ENCODE peak calls at places on chromosomes 5 and 9, in four cellular contexts. A, N, L and B are unnamed samples.

GRCh38 chr9:34256987-34257585 is 72.0 kb downstream of the KIF24 start:
- DNase-seq in A (no peak), N (no peak), L (no peak), B (no peak)

GRCh38 chr5:158951951-158952545 is 147.7 kb downstream of the EBF1 start:
- DNase-seq in A (no peak), N (no peak), L (no peak), B (no peak)

GRCh38 chr5:147098233-147098790 is 136.5 kb upstream of the STK32A start:
- DNase-seq in A (no peak), N (peak), L (peak), B (no peak)

GRCh38 chr5:140926211-140926902 is at the start of gene PCDHAC1:
- DNase-seq in A (peak), N (peak), L (peak), B (peak)

GRCh38 chr9:121604242-121604641 is 47.2 kb upstream of the DAB2IP start:
- DNase-seq in A (peak), N (peak), L (no peak), B (no peak)

GRCh38 chr5:102903074-102903871 is 148.2 kb downstream of the PAM start:
- DNase-seq in A (no peak), N (no peak), L (no peak), B (no peak)

GRCh38 chr9:129323376-129323998 is 145.4 kb upstream of the IER5L start:
- DNase-seq in A (no peak), N (no peak), L (no peak), B (no peak)

GRCh38 chr9:4167040-4167671 is 132.7 kb downstream of the GLIS3 start:
- DNase-seq in A (no peak), N (no peak), L (peak), B (no peak)

GRCh38 chr9:764105-764524 is 77.4 kb upstream of the DMRT1 start:
- DNase-seq in A (peak), N (peak), L (peak), B (peak)

GRCh38 chr5:138793481-138794010 is 40.3 kb downstream of the CTNNA1 start:
- DNase-seq in A (no peak), N (no peak), L (no peak), B (no peak)

GRCh38 chr5:109394806-109395205 is 15.0 kb downstream of the PJA2 start:
- DNase-seq in A (no peak), N (no peak), L (no peak), B (no peak)

GRCh38 chr9:14383296-14383695 is 69.4 kb upstream of the NFIB start:
- DNase-seq in A (no peak), N (no peak), L (peak), B (no peak)

GRCh38 chr9:91824591-91825339 is 125.3 kb downstream of the ROR2 start:
- DNase-seq in A (no peak), N (peak), L (peak), B (no peak)

GRCh38 chr9:16275795-16276624 is 594.5 kb downstream of the BNC2 start:
- DNase-seq in A (no peak), N (no peak), L (no peak), B (peak)

GRCh38 chr5:95838001-95838520 is 15.5 kb upstream of the GLRX start:
- DNase-seq in A (no peak), N (no peak), L (no peak), B (no peak)

GRCh38 chr9:126487856-126488255 is 125.9 kb upstream of the LMX1B start:
- DNase-seq in A (peak), N (no peak), L (no peak), B (no peak)

GRCh38 chr9:129720865-129721545 is 31.8 kb downstream of the PTGES start:
- DNase-seq in A (no peak), N (no peak), L (no peak), B (no peak)

GRCh38 chr5:93746406-93747056 is 5.1 kb upstream of the POU5F2 start:
- DNase-seq in A (no peak), N (no peak), L (peak), B (no peak)

GRCh38 chr5:128613757-128614156 is 75.7 kb upstream of the FBN2 start:
- DNase-seq in A (no peak), N (no peak), L (no peak), B (no peak)

GRCh38 chr5:122311888-122312669 is at the start of gene SNCAIP:
- DNase-seq in A (peak), N (peak), L (peak), B (no peak)

GRCh38 chr9:4138180-4138579 is 161.7 kb downstream of the GLIS3 start:
- DNase-seq in A (no peak), N (no peak), L (peak), B (no peak)

GRCh38 chr9:131107760-131108159 is 11.4 kb downstream of the AIF1L start:
- DNase-seq in A (no peak), N (peak), L (no peak), B (no peak)

GRCh38 chr5:139671096-139671841 is 23.1 kb downstream of the CXXC5 start:
- DNase-seq in A (no peak), N (no peak), L (peak), B (no peak)

GRCh38 chr9:15278839-15279238 is 28.2 kb downstream of the TTC39B start:
- DNase-seq in A (no peak), N (no peak), L (no peak), B (no peak)

GRCh38 chr5:65738305-65738704 is 16.3 kb downstream of the NLN start:
- DNase-seq in A (no peak), N (no peak), L (no peak), B (no peak)

GRCh38 chr5:169934990-169935389 is 45.3 kb downstream of the INSYN2B start:
- DNase-seq in A (no peak), N (no peak), L (peak), B (no peak)

GRCh38 chr9:96391021-96391765 is 7.7 kb upstream of the SLC35D2 start:
- DNase-seq in A (no peak), N (no peak), L (no peak), B (no peak)

GRCh38 chr5:109533847-109534272 is 124.1 kb upstream of the PJA2 start:
- DNase-seq in A (no peak), N (peak), L (peak), B (no peak)

GRCh38 chr9:125851971-125852370 is 104.8 kb downstream of the PBX3 start:
- DNase-seq in A (no peak), N (no peak), L (peak), B (no peak)

GRCh38 chr9:21611896-21612295 is 129.8 kb upstream of the IFNE start:
- DNase-seq in A (no peak), N (no peak), L (no peak), B (no peak)

GRCh38 chr5:88657166-88657565 is 225.8 kb downstream of the MEF2C start:
- DNase-seq in A (no peak), N (no peak), L (no peak), B (no peak)

DNA sequence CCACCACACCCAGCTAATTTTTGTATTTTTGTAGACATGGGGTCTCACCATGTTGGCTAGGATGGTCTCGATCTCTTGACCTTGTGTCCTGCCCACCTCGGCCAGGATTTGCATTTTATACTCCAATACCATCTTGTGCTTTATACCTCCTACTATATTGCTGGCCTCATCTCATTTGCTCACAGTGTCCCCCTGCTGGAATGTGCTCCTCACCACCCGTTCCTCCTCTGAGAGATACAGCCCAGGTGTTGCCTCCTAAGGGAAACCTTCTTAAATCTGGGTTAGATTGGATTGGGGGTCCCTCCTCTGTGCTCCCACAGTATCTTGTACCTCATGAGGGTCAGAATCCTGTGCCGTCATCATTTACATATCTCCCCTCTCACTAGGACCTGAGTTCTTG is 131.7 kb downstream of the PAPPA start:
- DNase-seq in A (no peak), N (no peak), L (no peak), B (no peak)
- TF ChIP-seq CTCF in A (no peak), N (peak), L (peak), B (no peak)

DNA sequence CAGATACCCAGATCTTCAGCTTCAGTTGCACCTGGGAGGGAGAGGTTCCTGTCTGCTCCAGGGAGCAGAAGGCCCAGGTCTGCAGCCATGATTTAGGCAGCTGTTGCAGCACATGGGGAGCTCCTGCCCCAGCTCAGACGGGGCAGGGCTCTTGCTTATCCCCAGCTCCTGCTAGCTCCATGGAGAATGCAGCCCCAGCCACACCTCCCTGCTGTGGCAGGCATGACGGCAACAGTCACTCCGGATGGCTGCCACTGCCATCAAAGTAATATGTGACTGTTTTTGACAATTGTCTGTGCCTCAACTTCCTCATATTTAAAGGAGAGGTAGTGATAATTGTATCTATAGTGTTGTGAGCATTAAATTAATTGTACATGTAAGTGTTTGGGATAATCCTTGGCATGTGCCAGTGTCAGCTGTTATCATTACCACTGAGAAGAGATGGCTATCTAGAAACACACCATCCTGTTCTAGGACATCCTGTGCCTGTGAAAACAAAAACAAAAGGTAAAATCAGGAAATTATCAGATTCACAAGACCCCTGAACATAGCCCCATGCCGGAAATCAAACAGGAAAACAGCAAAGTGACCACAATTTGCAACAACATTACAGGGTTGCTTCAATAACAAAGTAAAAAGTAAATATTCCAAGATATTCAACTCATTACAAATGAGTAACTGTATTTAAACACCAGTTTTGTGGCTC is 1048.8 kb upstream of the ACO1 start:
- DNase-seq in A (no peak), N (no peak), L (no peak), B (no peak)
- H3K27ac ChIP-seq in A (peak), N (no peak), L (no peak), B (no peak)

GRCh38 chr5:160655717-160656116 is 196.3 kb downstream of the ATP10B start:
- DNase-seq in A (no peak), N (no peak), L (no peak), B (no peak)

GRCh38 chr5:160657622-160658458 is 194.2 kb downstream of the ATP10B start:
- DNase-seq in A (no peak), N (no peak), L (no peak), B (no peak)

GRCh38 chr5:160651682-160652645 is 200.0 kb downstream of the ATP10B start:
- DNase-seq in A (no peak), N (no peak), L (no peak), B (no peak)

GRCh38 chr5:160656961-160657570 is 194.9 kb downstream of the ATP10B start:
- DNase-seq in A (no peak), N (no peak), L (no peak), B (no peak)
- H3K4me3 ChIP-seq in A (no peak), N (no peak), L (no peak), B (no peak)

GRCh38 chr5:178826216-178826615 is 33.5 kb upstream of the ZNF354B start:
- DNase-seq in A (no peak), N (no peak), L (no peak), B (no peak)

GRCh38 chr5:178827636-178828035 is 32.1 kb upstream of the ZNF354B start:
- DNase-seq in A (no peak), N (no peak), L (no peak), B (no peak)

GRCh38 chr5:178831049-178831448 is 28.7 kb upstream of the ZNF354B start:
- DNase-seq in A (no peak), N (no peak), L (no peak), B (no peak)

GRCh38 chr5:178820001-178820400 is 39.8 kb upstream of the ZNF354B start:
- DNase-seq in A (no peak), N (no peak), L (no peak), B (no peak)

GRCh38 chr5:178825444-178825843 is 34.3 kb upstream of the ZNF354B start:
- DNase-seq in A (no peak), N (no peak), L (no peak), B (no peak)
- TF ChIP-seq CTCF in A (no peak), N (no peak), L (no peak), B (no peak)

DNA sequence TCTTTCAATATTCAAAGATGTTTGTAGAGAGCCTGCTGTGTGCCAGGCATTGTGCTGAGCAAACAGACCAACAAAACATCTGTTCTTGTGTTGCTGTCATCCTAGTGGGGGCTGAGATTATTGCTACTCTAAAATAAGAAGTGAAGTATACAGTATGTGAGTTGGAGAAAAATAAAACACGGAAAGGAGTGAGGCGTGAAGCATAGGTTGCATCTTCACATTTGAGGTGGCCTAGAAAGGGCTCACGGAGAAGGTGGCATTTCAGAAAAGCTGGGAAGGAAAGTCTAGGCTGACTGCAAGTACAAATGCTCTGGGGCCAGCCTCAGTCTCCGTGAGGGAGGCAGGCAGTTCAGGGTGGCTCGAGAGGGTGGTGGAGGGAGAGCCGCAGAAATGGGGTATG is 80.3 kb downstream of the CSNK1A1 start:
- DNase-seq in A (no peak), N (no peak), L (no peak), B (no peak)
- H3K27ac ChIP-seq in A (peak), N (peak), L (no peak), B (no peak)

DNA sequence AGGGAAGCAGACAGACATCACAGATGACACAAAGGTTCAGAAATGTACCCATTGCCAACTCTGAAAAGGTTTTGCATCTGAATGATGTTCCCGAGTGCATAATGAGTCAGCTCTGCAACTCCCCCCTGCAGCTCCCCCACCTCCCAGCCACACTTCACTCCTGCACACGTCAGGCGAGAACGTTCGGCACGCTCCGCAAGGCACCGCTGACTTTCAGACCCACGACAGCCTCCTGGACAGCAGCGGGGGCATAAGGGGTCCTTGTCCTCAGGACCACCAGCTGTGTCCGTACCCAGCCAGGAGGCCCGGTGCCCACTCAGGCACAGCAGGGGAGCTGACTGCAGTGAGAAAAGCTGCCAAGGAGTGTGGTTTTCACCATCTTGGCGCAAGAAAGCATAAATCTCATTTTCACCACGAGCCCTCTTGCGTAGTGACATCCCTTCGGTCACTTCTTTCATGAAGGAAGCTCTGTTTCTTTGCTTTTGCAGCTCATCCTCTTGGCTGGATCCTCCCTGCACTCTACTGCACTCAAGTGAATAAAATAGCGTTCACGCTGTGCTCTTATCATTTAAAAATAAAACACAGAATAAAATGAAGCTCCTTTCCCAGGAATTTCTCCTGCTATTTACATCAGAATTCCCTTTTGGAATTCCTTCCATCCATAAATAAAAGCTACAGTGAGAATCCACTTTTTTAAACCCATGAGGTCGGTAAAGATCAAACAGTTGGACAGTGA is 9.9 kb downstream of the GFPT2 start:
- DNase-seq in A (no peak), N (no peak), L (peak), B (no peak)
- H3K4me3 ChIP-seq in A (no peak), N (no peak), L (no peak), B (no peak)